ENCODE peak calls at places on chromosomes 4 and X, in six cellular contexts. B, P, T, Q, U and W are unnamed samples.

GRCh38 chr4:92968556-92968955 is 664.8 kb downstream of the GRID2 start:
- DNase-seq in B (no peak), P (no peak), T (no peak), Q (no peak), U (no peak), W (no peak)

GRCh38 chr4:143768007-143768591 is 67.6 kb upstream of the FREM3 start:
- DNase-seq in B (no peak), P (no peak), T (no peak), Q (no peak), U (no peak), W (no peak)

GRCh38 chr4:150668824-150669223 is 86.9 kb downstream of the MAB21L2 start:
- DNase-seq in B (no peak), P (no peak), T (no peak), Q (no peak), U (no peak), W (no peak)

GRCh38 chr4:37977471-37978452 is 17.6 kb downstream of the PTTG2 start:
- DNase-seq in B (peak; percentile 40), P (peak; percentile 23), T (peak; percentile 72), Q (peak; percentile 44), U (peak; percentile 79), W (peak; percentile 76)

GRCh38 chrX:2521092-2521926 is 20.5 kb upstream of the DHRSX start:
- DNase-seq in B (no peak), P (no peak), T (no peak), Q (peak; percentile 83), U (no peak), W (no peak)

GRCh38 chrX:139086243-139086642 is 374.7 kb upstream of the FGF13 start:
- DNase-seq in B (no peak), P (no peak), T (no peak), Q (no peak), U (no peak), W (peak; percentile 28)

GRCh38 chrX:19571708-19572107 is 56.4 kb upstream of the MAP3K15 start:
- DNase-seq in B (no peak), P (no peak), T (no peak), Q (no peak), U (no peak), W (no peak)

GRCh38 chr4:10808591-10808990 is 124.0 kb upstream of the CLNK start:
- DNase-seq in B (no peak), P (no peak), T (no peak), Q (no peak), U (no peak), W (no peak)

GRCh38 chr4:56764206-56764605 is 57.3 kb downstream of the SPINK2 start:
- DNase-seq in B (no peak), P (no peak), T (no peak), Q (no peak), U (no peak), W (no peak)

GRCh38 chr4:825063-825968 is 613 bp downstream of the CPLX1 start:
- DNase-seq in B (peak; percentile 79), P (no peak), T (peak; percentile 69), Q (no peak), U (no peak), W (no peak)

GRCh38 chrX:46665232-46666162 is 91.9 kb downstream of the CHST7 start:
- DNase-seq in B (no peak), P (no peak), T (no peak), Q (no peak), U (no peak), W (no peak)

GRCh38 chr4:108930186-108930585 is 167.3 kb upstream of the ETNPPL start:
- DNase-seq in B (no peak), P (no peak), T (no peak), Q (no peak), U (no peak), W (no peak)

GRCh38 chr4:7513731-7514130 is 79.0 kb upstream of the PSAPL1 start:
- DNase-seq in B (no peak), P (no peak), T (no peak), Q (no peak), U (no peak), W (no peak)

GRCh38 chrX:24498181-24498580 is 33.1 kb downstream of the PDK3 start:
- DNase-seq in B (no peak), P (peak; percentile 1), T (no peak), Q (no peak), U (no peak), W (no peak)

GRCh38 chrX:39996561-39996960 is 101.2 kb downstream of the BCOR start:
- DNase-seq in B (no peak), P (no peak), T (no peak), Q (no peak), U (no peak), W (no peak)

GRCh38 chrX:13334491-13334890 is 14.6 kb upstream of the ATXN3L start:
- DNase-seq in B (no peak), P (no peak), T (no peak), Q (no peak), U (no peak), W (no peak)

GRCh38 chrX:107571296-107571998 is 56.9 kb upstream of the PRPS1 start:
- DNase-seq in B (no peak), P (peak; percentile 1), T (no peak), Q (no peak), U (no peak), W (no peak)

GRCh38 chrX:109826954-109827708 is 94.1 kb upstream of the ACSL4 start:
- DNase-seq in B (no peak), P (peak; percentile 72), T (no peak), Q (no peak), U (no peak), W (no peak)

GRCh38 chrX:54029543-54030143 is 14.6 kb downstream of the PHF8 start:
- DNase-seq in B (no peak), P (no peak), T (no peak), Q (no peak), U (no peak), W (no peak)

GRCh38 chr4:75800972-75801371 is 76.6 kb downstream of the USO1 start:
- DNase-seq in B (no peak), P (no peak), T (no peak), Q (no peak), U (no peak), W (no peak)

GRCh38 chr4:1368421-1369090 is 21.5 kb downstream of the UVSSA start:
- DNase-seq in B (no peak), P (no peak), T (peak; percentile 60), Q (no peak), U (peak; percentile 32), W (no peak)

GRCh38 chr4:6500481-6501135 is 28.2 kb upstream of the PPP2R2C start:
- DNase-seq in B (no peak), P (no peak), T (peak; percentile 19), Q (no peak), U (no peak), W (no peak)

DNA sequence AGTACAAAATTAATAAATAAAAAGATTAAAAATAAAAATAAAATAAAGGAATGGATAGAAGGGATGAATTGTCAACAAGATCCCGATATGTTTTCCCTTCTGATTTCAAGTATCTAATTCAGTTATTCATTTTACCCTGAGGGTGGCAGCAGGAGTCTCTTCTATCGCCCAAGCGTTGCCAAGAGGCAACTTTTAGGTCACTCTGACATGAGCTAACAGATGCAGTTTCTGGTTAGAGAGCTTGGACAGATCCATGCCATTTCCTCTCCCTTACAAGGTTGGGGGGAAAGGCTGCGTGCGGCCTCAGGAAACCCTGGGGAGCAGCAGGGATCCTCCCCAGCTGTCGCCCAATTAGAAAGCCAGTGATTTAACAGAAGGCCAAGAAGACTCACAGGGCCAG is 35.3 kb upstream of the WAS start:
- DNase-seq in B (peak; percentile 12), P (peak; percentile 28), T (peak; percentile 50), Q (no peak), U (peak; percentile 49), W (peak; percentile 50)
- H3K27ac ChIP-seq in B (no peak overlapping the region), P (no peak overlapping the region), T (no peak overlapping the region), Q (no peak overlapping the region), U (no peak overlapping the region), W (no peak overlapping the region)

GRCh38 chr4:104491396-104491821 is 3.3 kb downstream of the CXXC4 start:
- DNase-seq in B (peak; percentile 44), P (no peak), T (peak; percentile 68), Q (no peak), U (peak; percentile 75), W (peak; percentile 8)

GRCh38 chr4:104493071-104493831 is 1.4 kb downstream of the CXXC4 start:
- DNase-seq in B (no peak), P (no peak), T (no peak), Q (no peak), U (peak; percentile 4), W (no peak)

GRCh38 chr4:104494161-104494560 is 533 bp downstream of the CXXC4 start:
- DNase-seq in B (no peak), P (peak; percentile 12), T (no peak), Q (no peak), U (no peak), W (no peak)

GRCh38 chr4:104491826-104492771 is 2.6 kb downstream of the CXXC4 start:
- DNase-seq in B (no peak), P (no peak), T (peak; percentile 47), Q (peak; percentile 87), U (peak; percentile 43), W (no peak)

GRCh38 chr4:104494822-104495559 is at the start of gene CXXC4:
- DNase-seq in B (peak; percentile 64), P (peak; percentile 10), T (peak; percentile 70), Q (no peak), U (peak; percentile 77), W (no peak)
- TF ChIP-seq GABPA in B (no peak), P (no peak), T (no peak), Q (no peak), U (no peak), W (no peak)

GRCh38 chrX:133969191-133969590 is 16.2 kb downstream of the GPC3 start:
- DNase-seq in B (no peak), P (no peak), T (no peak), Q (no peak), U (no peak), W (no peak)
- H3K4me3 ChIP-seq in B (no peak overlapping the region), P (no peak overlapping the region), T (no peak overlapping the region), Q (no peak overlapping the region), U (no peak overlapping the region), W (no peak overlapping the region)

GRCh38 chr4:168796362-168797106 is 213.5 kb downstream of the CBR4 start:
- DNase-seq in B (no peak), P (peak; percentile 80), T (no peak), Q (no peak), U (no peak), W (no peak)

GRCh38 chr4:168794881-168795280 is 215.2 kb downstream of the CBR4 start:
- DNase-seq in B (no peak), P (no peak), T (no peak), Q (no peak), U (no peak), W (no peak)

GRCh38 chr4:168797176-168797575 is 212.9 kb downstream of the CBR4 start:
- DNase-seq in B (no peak), P (peak; percentile 56), T (no peak), Q (no peak), U (no peak), W (peak; percentile 1)

GRCh38 chr4:168795346-168795745 is 214.7 kb downstream of the CBR4 start:
- DNase-seq in B (no peak), P (no peak), T (no peak), Q (no peak), U (no peak), W (no peak)

DNA sequence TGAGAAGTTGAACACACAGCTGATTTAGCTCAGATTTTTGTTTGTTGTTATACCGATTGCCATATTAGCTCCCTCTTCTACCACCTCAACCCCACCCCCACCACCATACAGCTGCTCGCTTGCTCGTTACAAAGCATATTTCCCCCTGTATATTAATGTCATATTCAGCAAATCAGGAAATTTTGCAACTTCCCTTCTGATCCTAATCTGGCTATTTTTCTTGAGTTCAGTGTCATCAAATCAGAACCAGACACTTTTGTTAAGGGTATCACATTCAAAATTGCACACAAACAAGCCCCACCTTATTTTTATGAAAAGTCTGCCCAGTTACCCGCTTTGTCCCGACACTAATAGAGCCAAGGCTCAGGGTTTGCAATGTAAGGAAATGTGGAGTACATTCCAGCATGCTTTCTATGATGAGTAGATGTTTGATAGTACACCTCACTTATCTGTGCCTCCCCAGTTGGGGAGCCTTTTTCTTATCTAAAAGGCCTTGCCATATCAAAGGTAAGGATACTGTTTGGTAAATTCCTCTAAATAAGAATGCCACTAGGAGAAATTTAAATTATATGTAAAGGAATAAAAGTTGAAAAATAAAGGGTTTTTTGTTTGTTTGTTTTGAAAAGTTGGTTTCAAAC is 212.2 kb downstream of the CBR4 start:
- DNase-seq in B (no peak), P (no peak), T (no peak), Q (no peak), U (no peak), W (no peak)
- H3K27ac ChIP-seq in B (no peak overlapping the region), P (no peak overlapping the region), T (no peak overlapping the region), Q (no peak overlapping the region), U (peak overlapping the region; percentile 95), W (no peak overlapping the region)